ENCODE peak calls at places on chromosomes 13 and 19, in four cellular contexts. L is activated T-cell treated with anti-CD3 and anti-CD28 coated beads for 1 hour, O is NCI-H1092 treated with DMSO at 0.1 percent for 48 hours, F is kidney glomerular epithelial cell. D is an unnamed sample.

GRCh38 chr19:16836906-16837362 is 7.7 kb downstream of the SIN3B start:
- DNase-seq in O (no peak), F (no peak), L (no peak), D (no peak)

GRCh38 chr19:40907968-40908735 is 26.1 kb upstream of the CYP2A7 start:
- DNase-seq in F (no peak), O (no peak), L (peak; percentile 64), D (peak; percentile 23)

GRCh38 chr19:49678970-49679831 is 2.1 kb downstream of the PRMT1 start:
- DNase-seq in O (no peak), L (no peak), F (no peak), D (no peak)

GRCh38 chr19:53581871-53582279 is 43.9 kb downstream of the ZNF331 start:
- DNase-seq in L (no peak), O (no peak), F (no peak), D (no peak)

GRCh38 chr13:96898212-96898611 is 96.1 kb downstream of the OXGR1 start:
- DNase-seq in O (no peak), L (no peak), F (no peak), D (no peak)

GRCh38 chr19:43572172-43572588 is 3.1 kb downstream of the XRCC1 start:
- DNase-seq in L (no peak), F (no peak), O (peak; percentile 7), D (no peak)

GRCh38 chr13:24745861-24746617 is 17.9 kb upstream of the RNF17 start:
- DNase-seq in F (no peak), L (no peak), O (no peak), D (no peak)

GRCh38 chr19:46972301-46972700 is 47.3 kb upstream of the NPAS1 start:
- DNase-seq in O (no peak), F (no peak), L (no peak), D (no peak)

GRCh38 chr13:71021810-71022422 is 845.1 kb downstream of the DACH1 start:
- DNase-seq in F (no peak), L (no peak), O (no peak), D (no peak)

GRCh38 chr13:29704648-29705047 is 109.2 kb upstream of the SLC7A1 start:
- DNase-seq in O (no peak), L (no peak), F (no peak), D (no peak)

GRCh38 chr19:3549816-3550215 is 7.6 kb downstream of the MFSD12 start:
- DNase-seq in O (no peak), L (no peak), F (no peak), D (no peak)

GRCh38 chr13:75796825-75797224 is 160.7 kb downstream of the LMO7 start:
- DNase-seq in F (no peak), O (no peak), L (no peak), D (no peak)

GRCh38 chr19:17281391-17282304 is at the start of gene ANKLE1:
- DNase-seq in O (peak; percentile 4), L (no peak), F (no peak), D (no peak)

GRCh38 chr13:75702476-75702875 is 66.3 kb downstream of the LMO7 start:
- DNase-seq in F (no peak), L (no peak), O (no peak), D (no peak)

GRCh38 chr19:44019498-44019897 is 5.7 kb upstream of the ZNF222 start:
- DNase-seq in F (no peak), O (no peak), L (no peak), D (no peak)

GRCh38 chr13:40764587-40765403 is 6.2 kb downstream of the MRPS31 start:
- DNase-seq in L (no peak), O (no peak), F (no peak), D (peak; percentile 16)

GRCh38 chr13:90683711-90684131 is 663.8 kb upstream of the MIR17HG start:
- DNase-seq in L (no peak), O (no peak), F (no peak), D (no peak)

GRCh38 chr13:40063278-40063698 is 407.8 kb downstream of the COG6 start:
- DNase-seq in L (no peak), F (no peak), O (no peak), D (no peak)

GRCh38 chr13:51632643-51633357 is 48.5 kb downstream of the WDFY2 start:
- DNase-seq in O (no peak), L (no peak), F (no peak), D (no peak)

GRCh38 chr13:79481685-79482052 is 714 bp downstream of the NDFIP2 start:
- DNase-seq in F (peak; percentile 36), L (peak; percentile 15), O (peak; percentile 48), D (peak; percentile 22)

GRCh38 chr13:76425930-76426329 is 460.3 kb downstream of the KCTD12 start:
- DNase-seq in F (no peak), L (no peak), O (no peak), D (no peak)

GRCh38 chr13:113926301-113926761 is 47.5 kb downstream of the C13orf46 start:
- DNase-seq in O (no peak), L (no peak), F (no peak), D (no peak)

GRCh38 chr19:2270157-2270571 is 11.8 kb downstream of the PEAK3 start:
- DNase-seq in L (no peak), O (no peak), F (no peak), D (no peak)

GRCh38 chr13:35789335-35790166 is 313.1 kb upstream of the MAB21L1 start:
- DNase-seq in F (peak; percentile 20), L (no peak), O (peak; percentile 5), D (no peak)

GRCh38 chr13:82076421-82076820 is 1735.5 kb upstream of the SPRY2 start:
- DNase-seq in L (no peak), F (no peak), O (no peak), D (no peak)

GRCh38 chr13:31042501-31043165 is 110.2 kb downstream of the TEX26 start:
- DNase-seq in F (no peak), L (no peak), O (no peak), D (no peak)

GRCh38 chr19:38290631-38291147 is 13.4 kb upstream of the C19orf33 start:
- DNase-seq in F (peak; percentile 81), O (no peak), L (no peak), D (no peak)

GRCh38 chr13:97235549-97236206 is 13.5 kb downstream of the MBNL2 start:
- DNase-seq in L (no peak), F (no peak), O (peak; percentile 90), D (no peak)

GRCh38 chr19:41888926-41889325 is 5.9 kb downstream of the ARHGEF1 start:
- DNase-seq in F (no peak), O (no peak), L (no peak), D (no peak)

GRCh38 chr19:15398501-15399233 is 19.1 kb upstream of the AKAP8 start:
- DNase-seq in O (no peak), F (no peak), L (no peak), D (no peak)

GRCh38 chr13:46756977-46757376 is 40.0 kb downstream of the ESD start:
- DNase-seq in L (no peak), O (no peak), F (no peak), D (no peak)

GRCh38 chr13:20064128-20064527 is 96.7 kb downstream of the GJA3 start:
- DNase-seq in F (no peak), L (no peak), O (no peak), D (no peak)

GRCh38 chr13:41222259-41222852 is 28.0 kb upstream of the KBTBD7 start:
- DNase-seq in F (peak; percentile 65), O (peak; percentile 19), L (peak; percentile 19), D (peak; percentile 47)

GRCh38 chr13:41696163-41697003 is 239.0 kb downstream of the RGCC start:
- DNase-seq in F (peak; percentile 86), O (no peak), L (no peak), D (no peak)

GRCh38 chr19:15161028-15161984 is 39.5 kb downstream of the NOTCH3 start:
- DNase-seq in O (peak; percentile 32), L (no peak), F (no peak), D (no peak)